ENCODE peak calls at places on chromosomes 1 and 21, in seven cellular contexts. F, S, U, Z, G, V and X are unnamed samples.
A peak's percentile ranks its signal among the peaks of the same experiment; 100 is the strongest.

GRCh38 chr1:71074681-71075080 is 6.2 kb downstream of the ZRANB2 start:
- DNase-seq in F (no peak), S (no peak), U (no peak), Z (no peak), G (no peak), V (no peak), X (no peak)

GRCh38 chr1:93591833-93592635 is 89.6 kb downstream of the BCAR3 start:
- DNase-seq in F (peak; percentile 67), S (peak; percentile 31), U (no peak), Z (peak; percentile 100), G (no peak), V (no peak), X (no peak)

GRCh38 chr1:229693124-229693523 is 67.1 kb downstream of the URB2 start:
- DNase-seq in F (peak; percentile 18), S (no peak), U (no peak), Z (no peak), G (no peak), V (no peak), X (no peak)

GRCh38 chr1:83805921-83806320 is 193.0 kb downstream of the TTLL7 start:
- DNase-seq in F (no peak), S (no peak), U (no peak), Z (no peak), G (no peak), V (no peak), X (no peak)

GRCh38 chr1:115978292-115978941 is 2.1 kb downstream of the SLC22A15 start:
- DNase-seq in F (no peak), S (no peak), U (no peak), Z (peak; percentile 25), G (no peak), V (peak; percentile 32), X (peak; percentile 71)

GRCh38 chr1:4697801-4698200 is 43.4 kb downstream of the AJAP1 start:
- DNase-seq in F (no peak), S (no peak), U (no peak), Z (no peak), G (no peak), V (no peak), X (no peak)

GRCh38 chr1:94707321-94708298 is 112.5 kb upstream of the SLC44A3 start:
- DNase-seq in F (no peak), S (no peak), U (no peak), Z (no peak), G (peak; percentile 36), V (no peak), X (no peak)

GRCh38 chr1:14142397-14143095 is 442.6 kb downstream of the PRDM2 start:
- DNase-seq in F (no peak), S (no peak), U (no peak), Z (no peak), G (no peak), V (peak; percentile 72), X (no peak)

GRCh38 chr21:28922368-28922767 is 70.3 kb downstream of the LTN1 start:
- DNase-seq in F (no peak), S (no peak), U (no peak), Z (no peak), G (no peak), V (no peak), X (no peak)

GRCh38 chr1:240044620-240045019 is 47.1 kb upstream of the FMN2 start:
- DNase-seq in F (no peak), S (no peak), U (no peak), Z (no peak), G (no peak), V (no peak), X (no peak)

GRCh38 chr1:181213056-181213455 is 124.6 kb downstream of the IER5 start:
- DNase-seq in F (no peak), S (no peak), U (no peak), Z (no peak), G (no peak), V (no peak), X (no peak)

GRCh38 chr1:185681034-185681633 is 53.1 kb upstream of the HMCN1 start:
- DNase-seq in F (no peak), S (no peak), U (no peak), Z (peak; percentile 76), G (no peak), V (peak; percentile 44), X (peak; percentile 48)

GRCh38 chr21:32356874-32357395 is 35.9 kb downstream of the URB1 start:
- DNase-seq in F (no peak), S (no peak), U (no peak), Z (no peak), G (no peak), V (no peak), X (no peak)

GRCh38 chr1:48688102-48688760 is 88.5 kb downstream of the BEND5 start:
- DNase-seq in F (peak; percentile 49), S (no peak), U (no peak), Z (peak; percentile 62), G (no peak), V (no peak), X (no peak)

GRCh38 chr1:54569339-54569738 is 21.3 kb downstream of the ACOT11 start:
- DNase-seq in F (no peak), S (no peak), U (no peak), Z (peak; percentile 53), G (peak; percentile 45), V (no peak), X (no peak)

GRCh38 chr1:21904725-21905520 is 32.2 kb downstream of the HSPG2 start:
- DNase-seq in F (no peak), S (peak; percentile 19), U (no peak), Z (peak; percentile 33), G (no peak), V (no peak), X (no peak)

GRCh38 chr1:54850737-54851136 is 36.3 kb downstream of the DHCR24 start:
- DNase-seq in F (no peak), S (no peak), U (no peak), Z (no peak), G (no peak), V (no peak), X (no peak)

GRCh38 chr1:163673076-163673475 is 351.3 kb downstream of the NUF2 start:
- DNase-seq in F (no peak), S (no peak), U (no peak), Z (no peak), G (no peak), V (no peak), X (no peak)

GRCh38 chr1:111399792-111400610 is 27.5 kb downstream of the OVGP1 start:
- DNase-seq in F (peak; percentile 39), S (peak; percentile 3), U (no peak), Z (peak; percentile 77), G (peak; percentile 26), V (peak; percentile 49), X (peak; percentile 43)

GRCh38 chr1:229106526-229107105 is 164.3 kb upstream of the RAB4A start:
- DNase-seq in F (no peak), S (no peak), U (no peak), Z (no peak), G (no peak), V (no peak), X (no peak)

GRCh38 chr1:239914827-239915231 is 176.9 kb upstream of the FMN2 start:
- DNase-seq in F (no peak), S (no peak), U (no peak), Z (peak; percentile 8), G (no peak), V (no peak), X (no peak)

GRCh38 chr1:3334366-3334765 is 120.1 kb upstream of the ARHGEF16 start:
- DNase-seq in F (no peak), S (no peak), U (no peak), Z (no peak), G (no peak), V (no peak), X (no peak)

GRCh38 chr1:115642168-115643072 is 650 bp downstream of the VANGL1 start:
- DNase-seq in F (peak; percentile 82), S (peak; percentile 39), U (no peak), Z (peak; percentile 52), G (peak; percentile 42), V (no peak), X (no peak)

GRCh38 chr21:33402011-33402979 is 918 bp upstream of the IFNGR2 start:
- DNase-seq in F (peak; percentile 62), S (no peak), U (peak; percentile 16), Z (peak; percentile 31), G (peak; percentile 76), V (peak; percentile 59), X (peak; percentile 51)

GRCh38 chr1:54887665-54888071 is 673 bp upstream of the DHCR24 start:
- DNase-seq in F (no peak), S (no peak), U (peak; percentile 40), Z (peak; percentile 92), G (no peak), V (peak; percentile 70), X (peak; percentile 37)

GRCh38 chr1:154557939-154558609 is 388 bp downstream of the UBE2Q1 start:
- DNase-seq in F (no peak), S (no peak), U (no peak), Z (peak; percentile 69), G (peak; percentile 63), V (no peak), X (peak; percentile 30)

GRCh38 chr1:212457740-212458338 is 25.1 kb downstream of the NENF start:
- DNase-seq in F (peak; percentile 73), S (peak; percentile 40), U (no peak), Z (peak; percentile 91), G (no peak), V (peak; percentile 30), X (peak; percentile 60)

GRCh38 chr1:218429301-218429700 is 84.2 kb downstream of the TGFB2 start:
- DNase-seq in F (no peak), S (no peak), U (no peak), Z (no peak), G (no peak), V (no peak), X (no peak)

GRCh38 chr1:117780981-117781475 is 148.4 kb downstream of the GDAP2 start:
- DNase-seq in F (no peak), S (no peak), U (no peak), Z (no peak), G (no peak), V (no peak), X (no peak)

GRCh38 chr1:81800741-81801031 is at the start of gene ADGRL2:
- DNase-seq in F (no peak), S (no peak), U (no peak), Z (no peak), G (peak; percentile 67), V (no peak), X (no peak)

GRCh38 chr1:31183927-31184554 is 55.6 kb downstream of the NKAIN1 start:
- DNase-seq in F (peak; percentile 69), S (peak; percentile 27), U (no peak), Z (peak; percentile 74), G (no peak), V (peak; percentile 69), X (no peak)

GRCh38 chr1:78045850-78046778 is at the start of gene GIPC2:
- DNase-seq in F (peak; percentile 40), S (no peak), U (no peak), Z (peak; percentile 89), G (peak; percentile 36), V (no peak), X (no peak)

GRCh38 chr1:230992100-230992774 is 13.3 kb downstream of the ARV1 start:
- DNase-seq in F (no peak), S (no peak), U (no peak), Z (peak; percentile 97), G (no peak), V (no peak), X (no peak)

GRCh38 chr1:25695066-25695990 is 78.7 kb downstream of the MAN1C1 start:
- DNase-seq in F (no peak), S (no peak), U (no peak), Z (peak; percentile 56), G (peak; percentile 76), V (no peak), X (no peak)

GRCh38 chr1:160133990-160134770 is 17.2 kb upstream of the ATP1A4 start:
- DNase-seq in F (no peak), S (no peak), U (no peak), Z (no peak), G (no peak), V (no peak), X (no peak)

GRCh38 chr1:21823980-21824702 is 12.1 kb downstream of the LDLRAD2 start:
- DNase-seq in F (no peak), S (no peak), U (no peak), Z (no peak), G (no peak), V (no peak), X (no peak)

GRCh38 chr1:106836708-106837107 is 219.8 kb upstream of the PRMT6 start:
- DNase-seq in F (no peak), S (no peak), U (no peak), Z (no peak), G (no peak), V (no peak), X (no peak)